ENCODE peak calls at places on chromosomes 1 and 21, in five cellular contexts. O, P, G, I and E are unnamed samples.

GRCh38 chr1:1429671-1430073 is 5.8 kb upstream of the VWA1 start:
- DNase-seq in G (no peak), P (peak; percentile 27), I (peak; percentile 71), O (no peak), E (no peak)

GRCh38 chr21:44328242-44328895 is 10.8 kb downstream of the CFAP410 start:
- DNase-seq in G (no peak), P (no peak), I (no peak), O (no peak), E (no peak)

GRCh38 chr1:20102875-20103274 is 16.5 kb downstream of the PLA2G2D start:
- DNase-seq in G (no peak), I (no peak), O (no peak), P (peak; percentile 81), E (no peak)

GRCh38 chr1:192022839-192023238 is 135.4 kb upstream of the RGS18 start:
- DNase-seq in G (no peak), O (no peak), I (no peak), P (no peak), E (no peak)

GRCh38 chr1:42639116-42639515 is 19.1 kb upstream of the PPIH start:
- DNase-seq in I (no peak), P (peak; percentile 8), G (no peak), O (no peak), E (no peak)

GRCh38 chr21:44555200-44555875 is 3.3 kb downstream of the KRTAP10-3 start:
- DNase-seq in I (no peak), O (no peak), P (no peak), G (no peak), E (no peak)

GRCh38 chr1:41672173-41672572 is 187.7 kb upstream of the EDN2 start:
- DNase-seq in G (peak; percentile 47), O (no peak), P (peak; percentile 86), I (no peak), E (no peak)

GRCh38 chr1:225842074-225842473 is 32.1 kb downstream of the EPHX1 start:
- DNase-seq in P (no peak), G (no peak), I (no peak), O (no peak), E (no peak)

GRCh38 chr1:20207546-20207945 is 21.2 kb upstream of the PLA2G2C start:
- DNase-seq in G (no peak), I (no peak), P (no peak), O (no peak), E (no peak)

GRCh38 chr21:36320421-36321324 is 676 bp downstream of the MORC3 start:
- DNase-seq in G (peak; percentile 30), O (peak; percentile 81), I (peak; percentile 35), P (peak; percentile 73), E (no peak)

GRCh38 chr1:226641671-226642231 is 93.2 kb downstream of the STUM start:
- DNase-seq in G (no peak), P (no peak), I (no peak), O (no peak), E (no peak)

GRCh38 chr1:28099050-28099769 is 10.8 kb upstream of the EYA3 start:
- DNase-seq in O (no peak), P (peak; percentile 26), G (no peak), I (no peak), E (no peak)

GRCh38 chr1:156594124-156594678 is 2.6 kb downstream of the NAXE start:
- DNase-seq in I (no peak), O (no peak), G (no peak), P (no peak), E (no peak)

DNA sequence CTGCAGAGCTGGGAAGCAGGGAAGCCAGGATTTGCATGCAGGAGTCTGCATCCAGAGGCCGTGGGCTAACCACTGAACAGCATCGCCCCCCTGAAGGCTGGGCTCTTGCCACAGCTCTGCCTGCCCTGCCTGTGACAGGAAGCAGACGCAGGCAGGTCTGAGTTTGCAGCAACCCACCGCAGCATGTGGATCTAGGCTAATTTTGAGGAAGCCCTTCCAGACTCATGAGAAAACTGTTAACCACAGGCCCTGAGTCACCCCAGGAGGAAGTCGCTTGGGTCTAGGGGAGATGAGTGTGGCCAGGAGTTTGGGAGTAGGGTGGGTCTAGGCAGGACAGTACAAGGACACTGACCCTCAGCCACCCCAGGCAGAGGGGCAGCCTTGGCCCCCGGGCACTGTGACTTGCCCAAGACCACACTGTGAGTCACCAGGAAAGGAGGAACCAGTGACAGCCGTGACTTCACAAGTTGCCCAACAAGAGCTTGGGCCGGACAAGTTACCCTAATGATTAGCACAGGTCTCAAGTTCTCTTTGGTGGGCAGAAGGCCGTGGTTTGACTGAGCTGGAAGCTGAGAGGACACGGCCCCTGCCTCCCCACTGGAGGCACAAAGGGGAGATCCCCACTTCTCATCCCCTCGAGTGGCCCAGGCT is 904 bp downstream of the LAPTM5 start:
- DNase-seq in P (peak; percentile 82), O (no peak), G (peak; percentile 14), I (no peak), E (no peak)
- TF ChIP-seq RAD21 in P (no peak), O (no peak), G (no peak), I (no peak), E (no peak)

GRCh38 chr1:29825941-29826415 is 589.7 kb downstream of the PTPRU start:
- DNase-seq in I (no peak), O (no peak), P (no peak), G (no peak), E (peak; percentile 19)
- TF ChIP-seq RAD21 in I (no peak), O (no peak), P (no peak), G (no peak), E (no peak)

DNA sequence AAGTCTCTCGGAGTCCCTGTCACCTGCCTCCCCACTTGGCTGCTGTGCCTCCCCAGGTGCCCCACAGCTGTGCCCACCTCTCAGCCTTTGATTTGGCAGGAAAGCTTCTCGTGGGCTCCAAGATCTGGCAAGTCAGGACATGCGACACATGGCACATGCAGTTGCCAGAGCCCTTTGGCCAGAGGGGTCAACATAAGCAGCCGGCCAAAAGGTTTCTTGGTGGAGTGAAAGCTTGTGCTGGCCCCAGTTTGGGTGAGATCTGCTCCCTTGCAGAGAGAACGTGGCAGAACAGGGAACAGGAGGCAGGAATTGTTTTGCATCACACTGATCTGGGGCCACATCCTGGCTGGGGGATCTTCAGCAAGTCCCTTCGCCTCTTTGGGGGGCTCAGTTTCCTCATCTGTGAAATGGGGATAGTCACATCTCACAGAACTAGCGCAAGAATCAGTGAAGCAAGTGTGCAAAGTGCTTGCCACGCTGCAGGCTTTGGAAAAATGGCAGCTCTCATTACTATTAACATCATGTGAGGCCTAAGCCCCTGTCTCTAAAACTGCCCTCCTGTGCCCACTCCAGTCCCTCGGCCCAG is 232.6 kb downstream of the TRABD2B start:
- DNase-seq in P (no peak), G (no peak), I (no peak), O (no peak), E (no peak)
- TF ChIP-seq RAD21 in P (no peak), G (no peak), I (no peak), O (no peak), E (no peak)

GRCh38 chr1:74549947-74550346 is 37.5 kb upstream of the LRRC53 start:
- DNase-seq in I (no peak), G (no peak), O (no peak), P (no peak), E (no peak)
- TF ChIP-seq RAD21 in I (no peak), G (no peak), O (no peak), P (no peak), E (no peak)

GRCh38 chr1:99457381-99458165 is 188.3 kb upstream of the PALMD start:
- DNase-seq in O (peak; percentile 27), P (peak; percentile 89), G (no peak), I (no peak), E (no peak)
- TF ChIP-seq RAD21 in O (no peak), P (no peak), G (no peak), I (no peak), E (no peak)

DNA sequence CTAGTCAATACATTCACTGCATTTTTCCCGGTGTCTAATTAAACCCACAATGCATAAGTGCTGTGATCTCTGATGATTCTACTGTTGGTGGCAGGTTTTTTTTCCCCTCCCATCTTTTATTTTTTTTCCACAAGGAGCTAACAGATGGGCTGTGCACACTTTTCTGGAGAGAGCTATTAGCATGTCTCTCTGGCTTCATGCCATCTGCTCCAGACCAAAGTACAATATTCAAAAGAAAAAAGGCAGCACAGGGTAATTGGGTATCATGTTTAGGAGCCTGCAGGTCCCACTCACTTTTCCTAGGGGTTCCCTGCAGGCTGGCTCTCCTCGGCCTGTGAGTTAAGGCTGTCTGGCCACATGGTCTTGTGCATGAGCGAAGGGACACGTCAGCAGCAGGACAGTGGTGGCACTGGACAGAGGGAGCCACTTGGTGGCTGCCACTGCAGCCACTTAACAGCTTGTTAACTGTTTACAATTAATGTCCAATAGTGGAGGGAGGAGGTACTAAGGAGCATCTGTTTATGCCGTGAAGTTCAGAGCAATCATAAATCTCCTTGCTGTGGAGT is 53.5 kb upstream of the C8B start:
- DNase-seq in I (no peak), G (no peak), O (no peak), P (no peak), E (no peak)
- TF ChIP-seq RAD21 in I (no peak), G (no peak), O (no peak), P (no peak), E (no peak)

GRCh38 chr1:58047265-58047858 is 499.2 kb downstream of the OMA1 start:
- DNase-seq in G (peak; percentile 10), O (peak; percentile 76), P (no peak), I (peak; percentile 6), E (peak; percentile 64)
- TF ChIP-seq RAD21 in G (peak; percentile 21), O (peak; percentile 76), P (peak; percentile 57), I (peak; percentile 34), E (peak; percentile 84)

DNA sequence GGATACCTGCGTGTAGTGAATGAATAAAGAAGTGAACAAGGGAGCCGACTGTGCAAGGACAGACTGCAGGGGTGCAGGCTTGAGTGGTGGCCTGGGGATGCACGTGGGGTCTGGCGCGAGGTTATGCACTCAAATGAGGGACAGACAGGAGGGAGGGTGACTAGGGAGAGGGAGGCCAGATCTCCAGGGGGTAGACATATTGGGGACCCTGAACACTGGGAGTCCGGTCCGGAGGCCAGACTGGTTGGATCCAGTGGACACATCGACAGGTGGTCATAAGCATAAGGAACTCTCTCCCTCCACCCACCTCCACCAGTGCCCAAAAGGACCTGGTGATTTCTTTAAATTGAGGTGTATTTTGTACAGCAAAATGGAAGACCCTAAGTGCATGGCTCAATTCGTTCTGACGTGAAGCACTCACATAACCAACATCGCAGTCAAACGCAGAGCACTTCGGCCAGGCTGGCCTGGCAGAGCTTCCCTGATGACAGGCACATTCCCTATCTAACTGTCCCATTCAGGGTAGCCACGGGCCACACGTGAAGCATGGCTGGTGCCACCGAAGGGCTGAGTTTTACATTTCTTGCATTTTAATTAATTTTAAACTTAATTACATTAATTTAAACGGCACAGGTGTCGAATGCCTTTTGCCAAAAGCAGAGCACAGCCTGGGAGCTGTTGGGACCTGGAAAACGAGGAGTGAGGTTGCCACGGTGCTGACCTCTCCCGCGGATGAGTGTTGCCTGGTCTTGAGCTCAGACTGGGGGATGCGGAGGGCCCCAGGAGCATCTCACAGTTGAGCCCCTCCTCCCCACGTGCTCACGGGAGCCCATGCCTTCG is 14.1 kb downstream of the WNT3A start:
- DNase-seq in O (no peak), I (no peak), P (no peak), G (no peak), E (no peak)
- TF ChIP-seq RAD21 in O (no peak), I (no peak), P (no peak), G (no peak), E (no peak)